ENCODE peak calls at places on chromosome X, in ten cellular contexts. R is transverse colon, W is IMR-90, P is A549, I is body of pancreas, O is Peyer's patch, V is upper lobe of left lung, C is K562, K is heart left ventricle, B is endothelial cell of umbilical vein. M is an unnamed sample.

GRCh38 chrX:76253432-76253831 is 80.6 kb downstream of the PBDC1 start:
- DNase-seq in R (peak; percentile 31), W (peak; percentile 56), P (peak; percentile 53), I (peak; percentile 11), O (no peak), V (no peak), C (peak; percentile 11), K (peak; percentile 24), B (peak; percentile 12), M (no peak)

GRCh38 chrX:23896983-23897382 is 10.8 kb downstream of the APOO start:
- DNase-seq in R (no peak), W (no peak), P (no peak), I (no peak), O (no peak), V (no peak), C (no peak), K (no peak), B (peak; percentile 38), M (no peak)

GRCh38 chrX:120408168-120408567 is 46.3 kb downstream of the ATP1B4 start:
- DNase-seq in R (no peak), W (no peak), P (no peak), I (no peak), O (no peak), V (no peak), C (no peak), K (no peak), B (no peak), M (no peak)

GRCh38 chrX:133685806-133686205 is 270.5 kb upstream of the GPC4 start:
- DNase-seq in R (no peak), W (no peak), P (no peak), I (no peak), O (no peak), V (no peak), C (no peak), K (no peak), B (no peak), M (no peak)

GRCh38 chrX:22689290-22689689 is 310.5 kb upstream of the DDX53 start:
- DNase-seq in R (no peak), W (peak; percentile 23), P (no peak), I (no peak), O (no peak), V (no peak), C (no peak), K (no peak), B (no peak), M (no peak)

GRCh38 chrX:136999021-136999420 is 34.8 kb downstream of the GPR101 start:
- DNase-seq in R (no peak), W (no peak), P (no peak), I (no peak), O (no peak), V (no peak), C (no peak), K (no peak), B (no peak), M (no peak)

GRCh38 chrX:69469975-69470374 is 34.2 kb upstream of the NALF2 start:
- DNase-seq in R (no peak), W (no peak), P (no peak), I (no peak), O (no peak), V (no peak), C (no peak), K (no peak), B (no peak), M (no peak)

GRCh38 chrX:134692990-134693389 is 34.7 kb upstream of the PLAC1 start:
- DNase-seq in R (no peak), W (peak; percentile 78), P (peak; percentile 16), I (no peak), O (no peak), V (no peak), C (no peak), K (no peak), B (peak; percentile 68), M (no peak)

GRCh38 chrX:103823591-103823990 is 8.5 kb downstream of the RAB9B start:
- DNase-seq in R (no peak), W (peak; percentile 19), P (no peak), I (no peak), O (no peak), V (no peak), C (no peak), K (no peak), B (no peak), M (no peak)

GRCh38 chrX:96394566-96394965 is 290.1 kb upstream of the DIAPH2 start:
- DNase-seq in R (no peak), W (peak; percentile 41), P (no peak), I (no peak), O (no peak), V (no peak), C (no peak), K (no peak), B (no peak), M (no peak)

GRCh38 chrX:69137371-69137881 is 27.8 kb downstream of the PJA1 start:
- DNase-seq in R (no peak), W (peak; percentile 75), P (no peak), I (no peak), O (no peak), V (no peak), C (no peak), K (peak; percentile 38), B (no peak), M (no peak)

GRCh38 chrX:97234471-97235097 is 350.9 kb downstream of the RPA4 start:
- DNase-seq in R (no peak), W (no peak), P (no peak), I (no peak), O (no peak), V (no peak), C (no peak), K (no peak), B (no peak), M (no peak)

GRCh38 chrX:64186974-64187761 is 18.3 kb downstream of the AMER1 start:
- DNase-seq in R (no peak), W (no peak), P (no peak), I (no peak), O (no peak), V (no peak), C (no peak), K (peak; percentile 72), B (no peak), M (no peak)

GRCh38 chrX:118115948-118116307 is 682 bp downstream of the KLHL13 start:
- DNase-seq in R (no peak), W (no peak), P (no peak), I (no peak), O (no peak), V (no peak), C (no peak), K (no peak), B (no peak), M (no peak)

GRCh38 chrX:103608305-103608963 is 671 bp downstream of the TCEAL3 start:
- DNase-seq in R (no peak), W (no peak), P (no peak), I (peak; percentile 20), O (no peak), V (peak; percentile 28), C (no peak), K (peak; percentile 26), B (no peak), M (peak; percentile 13)

GRCh38 chrX:155144926-155145325 is 71.3 kb upstream of the VBP1 start:
- DNase-seq in R (no peak), W (no peak), P (no peak), I (no peak), O (no peak), V (no peak), C (no peak), K (no peak), B (no peak), M (no peak)
- TF ChIP-seq POLR2A in R (no peak), W (no peak), P (no peak), I (no peak), O (no peak), V (no peak), C (no peak), K (no peak), B (no peak), M (no peak)

GRCh38 chrX:39896951-39897740 is 200.6 kb downstream of the BCOR start:
- DNase-seq in R (no peak), W (peak; percentile 62), P (peak; percentile 38), I (peak; percentile 22), O (no peak), V (peak; percentile 42), C (no peak), K (peak; percentile 62), B (no peak), M (no peak)
- TF ChIP-seq CTCF in R (no peak), W (peak; percentile 1), P (no peak), I (peak; percentile 4), O (no peak), V (no peak), C (no peak), K (peak; percentile 25), B (no peak), M (no peak)

DNA sequence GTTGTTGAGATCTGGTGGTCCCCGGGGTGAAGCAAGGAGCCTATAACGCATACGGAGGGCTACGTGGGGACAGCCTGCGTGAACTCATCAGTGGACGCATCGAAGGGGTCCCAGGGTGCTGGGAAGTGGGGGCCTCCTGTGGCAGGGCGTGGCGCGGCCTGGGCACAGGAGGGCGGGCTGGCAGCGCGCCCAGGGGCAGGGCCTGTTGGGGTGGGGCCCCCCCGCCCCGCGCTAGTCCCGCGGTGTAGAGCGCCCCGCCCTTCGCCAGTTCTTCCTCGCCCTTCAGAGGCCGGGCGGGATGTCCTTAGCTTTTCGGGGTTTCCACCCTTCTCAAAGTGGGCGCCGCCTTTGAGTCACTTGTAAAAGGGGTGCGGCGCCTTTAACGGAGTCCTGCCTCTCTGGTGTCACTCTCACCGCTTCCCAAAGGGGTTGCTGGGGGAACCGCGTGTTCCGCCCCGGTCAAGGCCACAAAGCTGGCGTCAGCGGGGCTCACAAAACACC is 632 bp downstream of the PLP2 start:
- DNase-seq in R (peak; percentile 85), W (peak; percentile 20), P (peak; percentile 72), I (peak; percentile 77), O (peak; percentile 84), V (peak; percentile 89), C (peak; percentile 51), K (peak; percentile 77), B (peak; percentile 21), M (peak; percentile 41)
- TF ChIP-seq POLR2A in R (peak; percentile 5), W (no peak), P (peak; percentile 21), I (no peak), O (no peak), V (no peak), C (no peak), K (no peak), B (peak; percentile 8), M (peak; percentile 51)

DNA sequence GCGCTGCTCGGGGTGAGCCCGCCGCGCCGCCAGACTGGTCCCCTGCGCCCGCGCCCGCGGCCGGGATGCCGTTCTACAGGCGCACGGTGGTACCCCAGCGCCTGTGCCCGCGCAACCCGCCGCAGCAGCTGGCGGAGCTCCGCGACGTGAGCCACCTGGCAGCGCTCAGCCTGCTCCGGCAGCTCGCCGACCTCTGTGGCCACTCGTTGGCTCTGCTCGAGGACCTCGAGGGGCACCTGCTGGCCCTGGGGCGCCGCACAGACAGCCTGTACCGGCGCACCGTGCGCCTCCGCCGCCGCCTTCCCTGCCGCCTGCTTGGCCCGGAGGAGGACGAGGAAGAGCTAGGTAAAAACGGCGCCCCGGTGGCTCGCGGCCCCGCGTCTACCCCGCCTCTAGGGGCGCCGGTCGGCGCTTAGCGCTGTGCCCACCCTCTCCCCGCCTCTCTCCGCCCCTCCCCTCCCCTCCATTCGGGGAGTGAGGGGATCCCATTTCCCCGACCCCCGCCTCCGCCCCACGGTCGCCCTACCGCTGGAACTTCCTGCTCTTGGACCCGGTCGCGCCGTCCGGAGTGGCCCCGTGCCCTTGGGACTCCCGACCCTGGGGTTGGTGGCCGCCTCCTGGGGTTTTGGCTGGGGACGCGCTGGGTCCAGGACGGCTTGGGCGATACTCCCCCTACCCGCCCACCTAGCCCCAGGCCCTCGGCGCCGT is 532 bp downstream of the NHSL2 start:
- DNase-seq in R (peak; percentile 9), W (no peak), P (peak; percentile 64), I (peak; percentile 13), O (no peak), V (no peak), C (no peak), K (peak; percentile 30), B (no peak), M (no peak)
- TF ChIP-seq CTCF in R (peak; percentile 12), W (no peak), P (peak; percentile 43), I (no peak), O (no peak), V (no peak), C (no peak), K (peak; percentile 34), B (peak; percentile 26), M (no peak)

M was measured in gastrocnemius medialis.